ENCODE peak calls at places on chromosomes 2 and 18, in five cellular contexts. One of them, this sample, is unnamed.

GRCh38 chr18:61502472-61502871 is 169.2 kb downstream of the CDH20 start:
- DNase-seq in aorta: no peak
- DNase-seq in AG04450: peak; percentile 32
- DNase-seq in SJCRH30: peak; percentile 14
- DNase-seq in PC-9: peak; percentile 3
- DNase-seq in this sample: no peak

GRCh38 chr2:165681841-165682240 is 112.2 kb downstream of the GALNT3 start:
- DNase-seq in aorta: no peak
- DNase-seq in AG04450: no peak
- DNase-seq in SJCRH30: no peak
- DNase-seq in PC-9: no peak
- DNase-seq in this sample: peak; percentile 33

GRCh38 chr18:79924814-79925655 is 26.4 kb downstream of the SLC66A2 start:
- DNase-seq in PC-9: no peak
- DNase-seq in SJCRH30: peak; percentile 41
- DNase-seq in aorta: peak; percentile 51
- DNase-seq in AG04450: no peak
- DNase-seq in this sample: peak; percentile 79

GRCh38 chr2:206863196-206863595 is 76.1 kb upstream of the CPO start:
- DNase-seq in PC-9: no peak
- DNase-seq in AG04450: no peak
- DNase-seq in aorta: no peak
- DNase-seq in SJCRH30: no peak
- DNase-seq in this sample: no peak

GRCh38 chr2:168614291-168615018 is 158.4 kb downstream of the CERS6 start:
- DNase-seq in PC-9: no peak
- DNase-seq in SJCRH30: peak; percentile 63
- DNase-seq in aorta: no peak
- DNase-seq in AG04450: no peak
- DNase-seq in this sample: no peak

GRCh38 chr2:234467289-234467688 is 29.6 kb downstream of the ARL4C start:
- DNase-seq in AG04450: peak; percentile 58
- DNase-seq in aorta: no peak
- DNase-seq in PC-9: no peak
- DNase-seq in SJCRH30: no peak
- DNase-seq in this sample: no peak

GRCh38 chr2:69059731-69060290 is 46.8 kb downstream of the ANTXR1 start:
- DNase-seq in SJCRH30: no peak
- DNase-seq in AG04450: no peak
- DNase-seq in PC-9: no peak
- DNase-seq in aorta: no peak
- DNase-seq in this sample: no peak

GRCh38 chr2:210167227-210167626 is 4.0 kb downstream of the KANSL1L start:
- DNase-seq in AG04450: no peak
- DNase-seq in SJCRH30: no peak
- DNase-seq in aorta: no peak
- DNase-seq in PC-9: no peak
- DNase-seq in this sample: no peak

GRCh38 chr2:119158563-119159347 is at the start of gene C1QL2:
- DNase-seq in aorta: no peak
- DNase-seq in SJCRH30: no peak
- DNase-seq in PC-9: no peak
- DNase-seq in AG04450: no peak
- DNase-seq in this sample: no peak

GRCh38 chr2:241620419-241620769 is 16.6 kb downstream of the THAP4 start:
- DNase-seq in AG04450: no peak
- DNase-seq in SJCRH30: no peak
- DNase-seq in aorta: no peak
- DNase-seq in PC-9: no peak
- DNase-seq in this sample: no peak

GRCh38 chr2:75545387-75545786 is 15.4 kb downstream of the EVA1A start:
- DNase-seq in SJCRH30: no peak
- DNase-seq in aorta: no peak
- DNase-seq in AG04450: no peak
- DNase-seq in PC-9: no peak
- DNase-seq in this sample: no peak

GRCh38 chr18:52152036-52152435 is 188.0 kb upstream of the DCC start:
- DNase-seq in PC-9: no peak
- DNase-seq in SJCRH30: no peak
- DNase-seq in aorta: no peak
- DNase-seq in AG04450: no peak
- DNase-seq in this sample: no peak

GRCh38 chr2:40103163-40103562 is 324.1 kb upstream of the THUMPD2 start:
- DNase-seq in AG04450: peak; percentile 58
- DNase-seq in PC-9: peak; percentile 14
- DNase-seq in SJCRH30: no peak
- DNase-seq in aorta: no peak
- DNase-seq in this sample: no peak

GRCh38 chr2:172574965-172575364 is 19.1 kb downstream of the PDK1 start:
- DNase-seq in AG04450: no peak
- DNase-seq in aorta: no peak
- DNase-seq in PC-9: no peak
- DNase-seq in SJCRH30: no peak
- DNase-seq in this sample: no peak

GRCh38 chr2:172578054-172578453 is 22.2 kb downstream of the PDK1 start:
- DNase-seq in PC-9: no peak
- DNase-seq in SJCRH30: no peak
- DNase-seq in AG04450: no peak
- DNase-seq in aorta: no peak
- DNase-seq in this sample: no peak

GRCh38 chr2:172582656-172583055 is 26.8 kb downstream of the PDK1 start:
- DNase-seq in AG04450: no peak
- DNase-seq in aorta: no peak
- DNase-seq in SJCRH30: no peak
- DNase-seq in PC-9: no peak
- DNase-seq in this sample: no peak

GRCh38 chr2:172578860-172579512 is 23.1 kb downstream of the PDK1 start:
- DNase-seq in aorta: no peak
- DNase-seq in AG04450: no peak
- DNase-seq in PC-9: no peak
- DNase-seq in SJCRH30: no peak
- DNase-seq in this sample: no peak

GRCh38 chr2:172580544-172580943 is 24.7 kb downstream of the PDK1 start:
- DNase-seq in AG04450: no peak
- DNase-seq in PC-9: no peak
- DNase-seq in SJCRH30: no peak
- DNase-seq in aorta: no peak
- DNase-seq in this sample: no peak
- H3K9me3 ChIP-seq in AG04450: peaks cover 10% of the 10 kb centered on the region
- H3K9me3 ChIP-seq in PC-9: peaks cover 20% of the 10 kb centered on the region
- H3K9me3 ChIP-seq in SJCRH30: peaks cover 11% of the 10 kb centered on the region
- H3K9me3 ChIP-seq in aorta: no peaks in the 10 kb centered on the region
- H3K9me3 ChIP-seq in this sample: no peaks in the 10 kb centered on the region

GRCh38 chr2:178999476-178999875 is 50.5 kb downstream of the CCDC141 start:
- DNase-seq in SJCRH30: no peak
- DNase-seq in AG04450: no peak
- DNase-seq in aorta: no peak
- DNase-seq in PC-9: no peak
- DNase-seq in this sample: no peak

GRCh38 chr2:178997067-178997466 is 52.9 kb downstream of the CCDC141 start:
- DNase-seq in PC-9: no peak
- DNase-seq in AG04450: no peak
- DNase-seq in aorta: no peak
- DNase-seq in SJCRH30: no peak
- DNase-seq in this sample: no peak

GRCh38 chr2:178998539-178998938 is 51.4 kb downstream of the CCDC141 start:
- DNase-seq in AG04450: no peak
- DNase-seq in aorta: no peak
- DNase-seq in SJCRH30: no peak
- DNase-seq in PC-9: no peak
- DNase-seq in this sample: no peak

GRCh38 chr2:178994264-178994663 is 55.7 kb downstream of the CCDC141 start:
- DNase-seq in AG04450: no peak
- DNase-seq in aorta: no peak
- DNase-seq in PC-9: no peak
- DNase-seq in SJCRH30: no peak
- DNase-seq in this sample: no peak

GRCh38 chr2:178997477-178997876 is 52.5 kb downstream of the CCDC141 start:
- DNase-seq in aorta: no peak
- DNase-seq in PC-9: no peak
- DNase-seq in SJCRH30: no peak
- DNase-seq in AG04450: no peak
- DNase-seq in this sample: no peak
- H3K9me3 ChIP-seq in aorta: no peaks in the 10 kb centered on the region
- H3K9me3 ChIP-seq in PC-9: no peaks in the 10 kb centered on the region
- H3K9me3 ChIP-seq in SJCRH30: peaks cover 4% of the 10 kb centered on the region
- H3K9me3 ChIP-seq in AG04450: no peaks in the 10 kb centered on the region
- H3K9me3 ChIP-seq in this sample: no peaks in the 10 kb centered on the region

GRCh38 chr18:35303610-35304009 is 13.6 kb upstream of the ZSCAN30 start:
- DNase-seq in aorta: no peak
- DNase-seq in PC-9: no peak
- DNase-seq in AG04450: no peak
- DNase-seq in SJCRH30: no peak
- DNase-seq in this sample: no peak

GRCh38 chr18:35311506-35311905 is 21.5 kb upstream of the ZSCAN30 start:
- DNase-seq in aorta: no peak
- DNase-seq in AG04450: no peak
- DNase-seq in PC-9: no peak
- DNase-seq in SJCRH30: no peak
- DNase-seq in this sample: no peak

DNA sequence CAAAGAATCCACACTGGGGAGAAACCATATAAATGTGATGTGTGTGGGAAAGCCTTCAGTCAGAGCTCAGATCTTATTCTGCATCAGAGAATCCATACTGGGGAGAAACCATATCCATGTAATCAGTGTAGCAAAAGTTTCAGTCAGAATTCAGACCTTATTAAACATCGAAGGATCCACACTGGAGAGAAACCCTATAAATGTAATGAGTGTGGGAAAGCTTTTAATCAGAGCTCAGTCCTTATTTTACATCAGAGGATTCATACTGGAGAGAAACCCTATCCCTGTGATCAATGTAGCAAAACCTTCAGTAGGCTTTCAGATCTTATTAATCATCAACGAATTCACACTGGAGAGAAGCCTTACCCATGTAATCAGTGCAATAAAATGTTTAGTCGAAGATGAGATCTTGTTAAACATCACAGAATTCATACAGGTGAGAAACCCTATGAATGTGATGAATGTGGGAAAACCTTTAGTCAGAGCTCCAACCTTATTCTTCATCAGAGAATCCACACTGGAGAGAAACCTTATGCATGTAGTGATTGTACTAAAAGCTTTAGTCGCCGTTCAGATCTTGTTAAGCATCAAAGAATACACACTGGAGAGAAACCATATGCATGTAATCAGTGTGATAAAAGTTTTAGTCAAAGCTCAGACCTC is 16.7 kb upstream of the ZSCAN30 start:
- DNase-seq in AG04450: no peak
- DNase-seq in PC-9: no peak
- DNase-seq in aorta: no peak
- DNase-seq in SJCRH30: no peak
- DNase-seq in this sample: no peak
- H3K9me3 ChIP-seq in AG04450: peaks cover 36% of the 10 kb centered on the region
- H3K9me3 ChIP-seq in PC-9: peaks cover 35% of the 10 kb centered on the region
- H3K9me3 ChIP-seq in aorta: peaks cover 13% of the 10 kb centered on the region
- H3K9me3 ChIP-seq in SJCRH30: peaks cover 3% of the 10 kb centered on the region
- H3K9me3 ChIP-seq in this sample: peaks cover 4% of the 10 kb centered on the region

GRCh38 chr2:229153307-229153706 is 117.8 kb downstream of the PID1 start:
- DNase-seq in SJCRH30: no peak
- DNase-seq in AG04450: no peak
- DNase-seq in PC-9: no peak
- DNase-seq in aorta: no peak
- DNase-seq in this sample: no peak

GRCh38 chr2:229150317-229150716 is 120.8 kb downstream of the PID1 start:
- DNase-seq in SJCRH30: no peak
- DNase-seq in AG04450: no peak
- DNase-seq in PC-9: no peak
- DNase-seq in aorta: no peak
- DNase-seq in this sample: no peak

GRCh38 chr2:229153946-229154345 is 117.1 kb downstream of the PID1 start:
- DNase-seq in aorta: no peak
- DNase-seq in SJCRH30: no peak
- DNase-seq in PC-9: no peak
- DNase-seq in AG04450: no peak
- DNase-seq in this sample: no peak

GRCh38 chr2:229154381-229154780 is 116.7 kb downstream of the PID1 start:
- DNase-seq in AG04450: no peak
- DNase-seq in aorta: no peak
- DNase-seq in PC-9: no peak
- DNase-seq in SJCRH30: peak; percentile 50
- DNase-seq in this sample: no peak

GRCh38 chr2:229152784-229153183 is 118.3 kb downstream of the PID1 start:
- DNase-seq in PC-9: no peak
- DNase-seq in AG04450: no peak
- DNase-seq in SJCRH30: no peak
- DNase-seq in aorta: no peak
- DNase-seq in this sample: no peak
- H3K9me3 ChIP-seq in PC-9: no peaks in the 10 kb centered on the region
- H3K9me3 ChIP-seq in AG04450: peaks cover 17% of the 10 kb centered on the region
- H3K9me3 ChIP-seq in SJCRH30: no peaks in the 10 kb centered on the region
- H3K9me3 ChIP-seq in aorta: no peaks in the 10 kb centered on the region
- H3K9me3 ChIP-seq in this sample: no peaks in the 10 kb centered on the region

DNA sequence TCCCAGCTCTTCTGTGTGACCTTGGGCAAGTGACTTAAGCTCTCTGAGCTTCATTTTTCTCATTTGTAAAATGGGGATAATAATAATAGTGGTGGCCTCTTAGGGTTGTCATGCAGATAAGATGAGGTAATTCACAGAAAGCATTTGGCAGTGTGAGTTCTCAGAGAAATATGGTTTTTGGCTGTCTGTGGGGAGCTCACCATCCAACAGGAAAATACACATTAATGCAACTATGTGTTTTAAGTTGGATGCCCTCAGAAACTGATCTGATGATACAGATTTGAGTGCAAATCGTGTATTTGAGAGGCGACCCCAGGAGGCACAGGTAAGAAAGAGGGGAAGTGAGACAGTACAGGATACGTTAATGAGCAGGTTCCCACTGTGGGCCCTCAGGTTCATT is 56.1 kb upstream of the SPRED2 start:
- DNase-seq in PC-9: no peak
- DNase-seq in SJCRH30: no peak
- DNase-seq in AG04450: no peak
- DNase-seq in aorta: no peak
- DNase-seq in this sample: no peak
- H3K9me3 ChIP-seq in PC-9: peaks cover 50% of the 10 kb centered on the region
- H3K9me3 ChIP-seq in SJCRH30: peaks cover 3% of the 10 kb centered on the region
- H3K9me3 ChIP-seq in AG04450: peaks cover 22% of the 10 kb centered on the region
- H3K9me3 ChIP-seq in aorta: no peaks in the 10 kb centered on the region
- H3K9me3 ChIP-seq in this sample: no peaks in the 10 kb centered on the region